ENCODE peak calls at places on chromosomes 6 and 20, in six cellular contexts. N is A549, R is lung, Q is lower lobe of right lung, B is heart left ventricle, S is mucosa of descending colon. T is an unnamed sample. For H3K4me1, the result is how much of the 10 kb centered on the place peaks cover.

GRCh38 chr6:112243861-112244415 is 10.4 kb downstream of the LAMA4 start:
- DNase-seq in N (no peak), S (no peak), B (no peak), Q (no peak), R (no peak), T (no peak)

GRCh38 chr6:56849876-56850275 is 105.0 kb upstream of the BEND6 start:
- DNase-seq in R (no peak), Q (no peak), S (no peak), N (no peak), B (no peak), T (no peak)

GRCh38 chr6:106564476-106564875 is 64.8 kb downstream of the RTN4IP1 start:
- DNase-seq in N (no peak), B (no peak), Q (no peak), S (no peak), R (no peak), T (no peak)

GRCh38 chr6:147438758-147439528 is 69.5 kb upstream of the SAMD5 start:
- DNase-seq in S (no peak), N (no peak), Q (no peak), B (no peak), R (no peak), T (no peak)

GRCh38 chr6:156942266-156942665 is 165.1 kb downstream of the ARID1B start:
- DNase-seq in S (no peak), R (no peak), N (no peak), B (no peak), Q (no peak), T (no peak)

GRCh38 chr20:57698867-57699275 is 10.9 kb downstream of the PMEPA1 start:
- DNase-seq in S (no peak), N (peak), B (no peak), Q (no peak), R (no peak), T (no peak)

GRCh38 chr6:40631760-40632159 is 44.6 kb upstream of the LRFN2 start:
- DNase-seq in S (no peak), Q (no peak), B (no peak), R (no peak), N (no peak), T (no peak)

GRCh38 chr20:63220696-63221399 is 4.9 kb upstream of the YTHDF1 start:
- DNase-seq in R (no peak), N (no peak), B (no peak), S (peak), Q (peak), T (no peak)

GRCh38 chr20:17624551-17625245 is 54.8 kb downstream of the DSTN start:
- DNase-seq in R (no peak), B (peak), N (no peak), S (peak), Q (peak), T (peak)

GRCh38 chr6:35723587-35723986 is 13.2 kb upstream of the ARMC12 start:
- DNase-seq in S (no peak), Q (no peak), N (no peak), R (no peak), B (no peak), T (no peak)

GRCh38 chr6:155219858-155220301 is 43.9 kb upstream of the CLDN20 start:
- DNase-seq in B (no peak), R (no peak), N (no peak), S (no peak), Q (no peak), T (no peak)

GRCh38 chr20:63737940-63738686 is 1.5 kb upstream of the SLC2A4RG start:
- DNase-seq in Q (peak), N (no peak), S (peak), R (no peak), B (no peak), T (peak)

GRCh38 chr6:79077680-79078056 is 386 bp downstream of the PHIP start:
- DNase-seq in R (peak), N (peak), Q (peak), S (no peak), B (no peak), T (no peak)

GRCh38 chr6:106128981-106129761 is 43.0 kb downstream of the PRDM1 start:
- DNase-seq in N (peak), R (no peak), B (no peak), Q (no peak), S (no peak), T (no peak)

GRCh38 chr6:139449611-139450000 is 75.2 kb upstream of the CITED2 start:
- DNase-seq in S (no peak), R (no peak), Q (no peak), N (no peak), B (no peak), T (no peak)

GRCh38 chr6:129744201-129744879 is 34.4 kb upstream of the ARHGAP18 start:
- DNase-seq in R (no peak), N (peak), S (no peak), Q (no peak), B (no peak), T (peak)

GRCh38 chr20:56552911-56553629 is 20.0 kb downstream of the FAM209B start:
- DNase-seq in R (no peak), S (no peak), Q (no peak), N (no peak), B (no peak), T (no peak)

GRCh38 chr20:61922411-61922810 is 143.3 kb downstream of the TAF4 start:
- DNase-seq in N (no peak), R (no peak), B (no peak), S (no peak), Q (peak), T (no peak)

GRCh38 chr6:150987371-150987828 is 121.9 kb downstream of the MTHFD1L start:
- DNase-seq in B (no peak), R (no peak), S (no peak), Q (no peak), N (no peak), T (no peak)

GRCh38 chr6:123519191-123519510 is 117.6 kb downstream of the TRDN start:
- DNase-seq in R (no peak), B (peak), Q (no peak), S (no peak), N (no peak), T (no peak)

GRCh38 chr6:43725643-43726580 is 38.3 kb upstream of the MRPS18A start:
- DNase-seq in Q (no peak), S (no peak), R (no peak), B (peak), N (no peak), T (peak)

GRCh38 chr6:45718901-45719300 is 296.8 kb downstream of the CLIC5 start:
- DNase-seq in N (no peak), B (no peak), S (no peak), Q (no peak), R (no peak), T (no peak)

GRCh38 chr6:15443119-15443518 is 197.2 kb downstream of the JARID2 start:
- DNase-seq in N (no peak), B (no peak), S (no peak), R (no peak), Q (no peak), T (no peak)

GRCh38 chr20:19975436-19975799 is 41.7 kb upstream of the NAA20 start:
- DNase-seq in B (peak), N (peak), R (no peak), Q (peak), S (peak), T (no peak)

GRCh38 chr20:19974621-19975435 is 42.3 kb upstream of the NAA20 start:
- DNase-seq in Q (peak), R (peak), N (peak), B (peak), S (peak), T (no peak)

GRCh38 chr20:19977373-19977770 is 39.8 kb upstream of the NAA20 start:
- DNase-seq in S (no peak), B (no peak), Q (no peak), R (no peak), N (no peak), T (no peak)

GRCh38 chr20:19976595-19977372 is 40.4 kb upstream of the NAA20 start:
- DNase-seq in S (no peak), R (peak), B (peak), Q (peak), N (peak), T (no peak)

GRCh38 chr20:19975901-19976300 is 41.3 kb upstream of the NAA20 start:
- DNase-seq in R (no peak), N (peak), S (no peak), B (peak), Q (no peak), T (no peak)
- H3K4me1 ChIP-seq in R (under half), N (half or more), S (under half), B (half or more), Q (half or more), T (under half)

GRCh38 chr20:3071266-3071609 is 182 bp upstream of the OXT start:
- DNase-seq in B (no peak), R (no peak), S (no peak), N (no peak), Q (no peak), T (no peak)

GRCh38 chr20:3068986-3069900 is 2.2 kb upstream of the OXT start:
- DNase-seq in R (no peak), S (no peak), Q (no peak), B (no peak), N (no peak), T (no peak)

GRCh38 chr20:3074812-3075211 is 3.4 kb downstream of the OXT start:
- DNase-seq in B (no peak), N (no peak), S (no peak), R (no peak), Q (no peak), T (no peak)

GRCh38 chr20:3072530-3073250 is 1.3 kb downstream of the OXT start:
- DNase-seq in Q (no peak), N (no peak), R (no peak), B (no peak), S (no peak), T (no peak)

DNA sequence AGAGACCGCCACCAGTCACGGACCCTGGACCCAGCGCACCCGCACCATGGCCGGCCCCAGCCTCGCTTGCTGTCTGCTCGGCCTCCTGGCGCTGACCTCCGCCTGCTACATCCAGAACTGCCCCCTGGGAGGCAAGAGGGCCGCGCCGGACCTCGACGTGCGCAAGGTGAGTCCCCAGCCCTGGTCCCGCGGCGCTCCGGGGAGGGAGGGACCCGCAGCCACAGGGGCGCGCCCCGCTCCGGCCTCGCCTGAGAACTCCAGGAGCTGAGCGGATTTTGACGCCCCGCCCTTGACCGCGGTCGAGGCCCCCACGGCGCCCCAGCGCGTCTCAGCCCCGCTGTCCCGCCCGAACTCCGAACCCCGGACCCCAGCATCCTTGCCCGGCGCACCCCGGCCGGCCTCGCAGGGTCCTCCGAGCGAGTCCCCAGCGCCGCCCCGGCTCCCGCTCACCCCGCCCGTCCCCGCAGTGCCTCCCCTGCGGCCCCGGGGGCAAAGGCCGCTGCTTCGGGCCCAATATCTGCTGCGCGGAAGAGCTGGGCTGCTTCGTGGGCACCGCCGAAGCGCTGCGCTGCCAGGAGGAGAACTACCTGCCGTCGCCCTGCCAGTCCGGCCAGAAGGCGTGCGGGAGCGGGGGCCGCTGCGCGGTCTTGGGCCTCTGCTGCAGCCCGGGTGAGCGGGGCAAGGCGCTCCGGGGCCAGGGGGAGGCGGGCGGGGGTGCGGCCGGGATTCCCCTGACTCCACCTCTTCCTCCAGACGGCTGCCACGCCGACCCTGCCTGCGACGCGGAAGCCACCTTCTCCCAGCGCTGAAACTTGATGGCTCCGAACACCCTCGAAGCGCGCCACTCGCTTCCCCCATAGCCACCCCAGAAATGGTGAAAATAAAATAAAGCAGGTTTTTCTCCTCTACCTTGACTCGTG is at the start of gene OXT:
- DNase-seq in R (no peak), B (peak), S (peak), Q (peak), N (no peak), T (peak)
- H3K4me3 ChIP-seq in R (peak), B (peak), S (peak), Q (peak), N (no peak), T (peak)

DNA sequence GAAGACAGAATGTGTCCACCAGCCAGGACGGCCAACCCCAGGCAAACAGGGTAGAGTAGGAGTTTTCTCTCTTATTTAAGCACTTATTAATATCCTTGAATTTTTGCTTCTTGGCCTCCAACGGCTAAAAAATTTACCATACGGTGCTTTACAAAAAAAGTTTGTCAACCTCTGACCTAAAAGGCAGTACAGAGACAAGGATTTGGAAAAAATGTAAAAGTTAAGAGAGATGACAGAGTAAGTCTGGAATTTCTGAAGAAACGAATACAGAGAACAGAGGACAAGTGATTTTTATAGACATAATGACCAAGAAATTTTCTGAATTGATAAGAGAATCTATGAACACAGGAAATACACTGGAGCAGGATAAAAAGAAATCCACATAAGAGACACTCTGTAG is 10.2 kb downstream of the OSER1 start:
- DNase-seq in S (no peak), N (no peak), B (no peak), Q (no peak), R (no peak), T (no peak)
- H3K4me1 ChIP-seq in S (under half), N (under half), B (under half), Q (under half), R (under half), T (under half)

DNA sequence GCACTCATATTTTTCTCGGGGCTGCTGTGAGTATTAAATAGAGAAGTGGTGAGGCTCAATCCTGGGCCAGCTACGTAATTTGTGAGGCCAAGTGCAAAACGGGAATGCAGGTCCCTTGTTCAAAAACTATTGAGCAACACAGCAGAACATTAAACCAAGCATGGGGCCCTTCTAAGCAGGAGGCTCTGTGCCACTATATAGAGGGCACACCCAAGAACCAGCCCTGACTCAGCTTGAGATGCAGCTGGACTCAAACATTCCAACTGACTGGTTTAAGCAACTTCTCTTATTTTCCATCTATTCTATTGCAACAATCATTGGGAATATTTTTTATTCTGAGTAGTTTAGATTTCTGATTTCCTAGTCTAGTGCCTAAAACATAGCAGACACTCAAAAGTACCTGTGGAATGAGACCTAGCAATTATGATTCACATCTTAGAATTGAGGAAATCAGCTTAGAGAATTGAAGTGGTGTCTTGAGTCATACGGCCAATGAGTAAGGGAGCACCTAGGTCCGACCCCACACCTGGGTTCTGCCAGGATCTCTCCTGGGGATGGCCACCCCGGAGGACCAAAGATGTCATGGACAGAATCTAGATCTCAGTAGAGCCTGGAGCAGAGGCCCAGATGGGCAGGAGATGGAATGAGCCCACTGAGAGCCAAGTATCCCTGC is 1.3 kb downstream of the SIRPB2 start:
- DNase-seq in R (peak), N (no peak), B (peak), Q (no peak), S (no peak), T (no peak)
- H3K4me3 ChIP-seq in R (no peak), N (no peak), B (peak), Q (peak), S (no peak), T (no peak)

GRCh38 chr20:1377984-1378742 is 14.7 kb downstream of the FKBP1A start:
- DNase-seq in B (no peak), R (no peak), Q (no peak), S (no peak), N (no peak), T (no peak)
- H3K4me1 ChIP-seq in B (half or more), R (under half), Q (half or more), S (under half), N (under half), T (under half)